ENCODE peak calls at places on chromosomes 5 and 9, in eight cellular contexts. Z is hepatocyte; P is aorta; H is thyroid gland; D is heart right ventricle; F is right lobe of liver; U is lung; I is effector memory CD4-positive, alpha-beta T cell. T is an unnamed sample.

GRCh38 chr5:135890867-135891266 is 4.8 kb downstream of the IL9 start:
- DNase-seq in Z (no peak), P (no peak), H (no peak), D (no peak), F (no peak), U (no peak), I (no peak), T (no peak)

GRCh38 chr5:50727149-50727496 is 60.7 kb downstream of the PARP8 start:
- DNase-seq in Z (no peak), P (peak; percentile 73), H (peak; percentile 45), D (no peak), F (no peak), U (no peak), I (no peak), T (peak; percentile 22)

GRCh38 chr5:96901384-96901783 is 25.1 kb downstream of the ERAP2 start:
- DNase-seq in Z (no peak), P (no peak), H (no peak), D (no peak), F (no peak), U (no peak), I (no peak), T (no peak)

GRCh38 chr5:94263068-94263467 is 355.3 kb downstream of the KIAA0825 start:
- DNase-seq in Z (no peak), P (no peak), H (no peak), D (no peak), F (no peak), U (no peak), I (no peak), T (no peak)

GRCh38 chr5:159768243-159768642 is 148.0 kb upstream of the ADRA1B start:
- DNase-seq in Z (no peak), P (no peak), H (no peak), D (no peak), F (no peak), U (no peak), I (no peak), T (no peak)

GRCh38 chr5:43294226-43294625 is 19.0 kb downstream of the HMGCS1 start:
- DNase-seq in Z (no peak), P (no peak), H (no peak), D (no peak), F (no peak), U (no peak), I (no peak), T (no peak)

GRCh38 chr5:157431544-157432200 is 28.3 kb upstream of the NIPAL4 start:
- DNase-seq in Z (peak; percentile 68), P (no peak), H (peak; percentile 35), D (peak; percentile 45), F (no peak), U (no peak), I (no peak), T (no peak)

GRCh38 chr9:135128035-135128670 is 40.7 kb downstream of the OLFM1 start:
- DNase-seq in Z (no peak), P (no peak), H (no peak), D (no peak), F (no peak), U (no peak), I (no peak), T (no peak)

GRCh38 chr9:69996947-69997346 is 46.7 kb upstream of the MAMDC2 start:
- DNase-seq in Z (peak; percentile 41), P (no peak), H (peak; percentile 66), D (peak; percentile 9), F (no peak), U (peak; percentile 58), I (no peak), T (no peak)

GRCh38 chr5:172806897-172807672 is 27.0 kb upstream of the ERGIC1 start:
- DNase-seq in Z (peak; percentile 93), P (peak; percentile 94), H (peak; percentile 62), D (peak; percentile 92), F (peak; percentile 95), U (peak; percentile 94), I (peak; percentile 78), T (peak; percentile 93)

GRCh38 chr5:95283761-95284511 is 958 bp downstream of the MCTP1 start:
- DNase-seq in Z (peak; percentile 68), P (peak; percentile 76), H (peak; percentile 68), D (no peak), F (no peak), U (peak; percentile 49), I (no peak), T (peak; percentile 13)

GRCh38 chr9:105295986-105296385 is 51.5 kb downstream of the SLC44A1 start:
- DNase-seq in Z (no peak), P (no peak), H (peak; percentile 29), D (no peak), F (no peak), U (no peak), I (no peak), T (no peak)

GRCh38 chr5:33611882-33612281 is 171.1 kb downstream of the TARS1 start:
- DNase-seq in Z (no peak), P (no peak), H (no peak), D (no peak), F (no peak), U (no peak), I (no peak), T (no peak)

GRCh38 chr5:93245226-93245625 is 335.8 kb downstream of the NR2F1-AS1 start:
- DNase-seq in Z (no peak), P (no peak), H (no peak), D (no peak), F (no peak), U (no peak), I (no peak), T (no peak)
- H3K27ac ChIP-seq in Z (peak overlapping the region; percentile 75), P (no peak overlapping the region), H (no peak overlapping the region), D (no peak overlapping the region), F (no peak overlapping the region), U (no peak overlapping the region), I (no peak overlapping the region), T (no peak overlapping the region)

DNA sequence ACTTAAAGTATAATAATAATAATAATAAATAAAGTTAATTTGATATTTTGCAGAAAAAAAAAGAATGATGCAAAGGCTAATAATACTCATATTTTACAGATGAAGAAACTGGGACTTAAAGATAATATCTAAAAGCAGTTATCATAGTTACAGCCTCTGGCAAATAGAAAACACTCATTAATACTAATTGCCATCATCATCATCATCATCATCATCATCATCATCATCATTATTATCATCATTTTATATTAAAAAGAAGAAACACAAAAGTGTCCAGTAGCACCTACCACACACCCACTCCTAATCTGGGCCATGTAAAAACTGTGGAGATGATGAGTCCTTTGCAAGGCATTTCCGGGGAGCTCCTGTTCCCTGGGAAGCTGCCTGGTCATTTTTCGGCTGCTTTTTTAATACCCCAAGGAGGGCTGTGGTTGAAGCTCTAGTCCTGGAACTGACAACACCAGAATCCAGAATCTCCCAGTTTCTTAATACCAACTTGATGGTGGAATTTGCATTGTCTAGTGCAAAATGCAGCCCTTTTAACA is 70.8 kb downstream of the HTR4 start:
- DNase-seq in Z (no peak), P (no peak), H (no peak), D (no peak), F (no peak), U (no peak), I (no peak), T (no peak)
- H3K9me3 ChIP-seq in Z (no peaks in the 10 kb centered on the region), P (no peaks in the 10 kb centered on the region), H (no peaks in the 10 kb centered on the region), D (no peaks in the 10 kb centered on the region), F (no peaks in the 10 kb centered on the region), U (no peaks in the 10 kb centered on the region), I (no peaks in the 10 kb centered on the region), T (peaks cover 8% of the 10 kb centered on the region)

GRCh38 chr9:121359358-121360294 is 10.4 kb downstream of the STOM start:
- DNase-seq in Z (no peak), P (no peak), H (no peak), D (no peak), F (no peak), U (no peak), I (no peak), T (no peak)
- H3K27ac ChIP-seq in Z (no peak overlapping the region), P (no peak overlapping the region), H (peak overlapping the region; percentile 75), D (peak overlapping the region; percentile 97), F (peak overlapping the region; percentile 12), U (no peak overlapping the region), I (peak overlapping the region; percentile 15), T (peak overlapping the region; percentile 98)

GRCh38 chr5:165808358-165808757 is 2302.9 kb downstream of the MAT2B start:
- DNase-seq in Z (no peak), P (no peak), H (no peak), D (no peak), F (no peak), U (no peak), I (no peak), T (no peak)
- H3K9me3 ChIP-seq in Z (no peaks in the 10 kb centered on the region), P (no peaks in the 10 kb centered on the region), H (no peaks in the 10 kb centered on the region), D (no peaks in the 10 kb centered on the region), F (no peaks in the 10 kb centered on the region), U (no peaks in the 10 kb centered on the region), I (peaks cover 4% of the 10 kb centered on the region), T (no peaks in the 10 kb centered on the region)

DNA sequence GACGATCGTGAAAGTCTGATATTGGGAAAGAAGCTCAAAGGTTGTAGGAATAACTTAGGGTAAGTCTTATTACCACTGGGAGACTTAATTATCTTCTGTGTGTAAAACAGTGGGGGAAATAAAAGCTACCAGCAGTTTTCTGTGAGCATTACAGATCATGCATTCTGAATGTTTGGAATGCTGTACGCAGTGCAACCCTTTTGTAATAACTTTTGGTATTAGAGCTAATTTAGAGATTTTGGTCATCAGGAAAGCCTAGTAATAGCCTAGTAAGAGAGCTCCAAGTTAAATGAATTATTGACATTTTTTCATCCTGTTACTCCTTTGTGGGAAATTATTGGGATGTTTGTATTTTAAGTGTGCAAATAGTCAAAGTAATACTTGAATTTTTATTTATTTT is 153.9 kb downstream of the PCSK5 start:
- DNase-seq in Z (no peak), P (no peak), H (no peak), D (no peak), F (no peak), U (no peak), I (no peak), T (no peak)
- H3K27ac ChIP-seq in Z (no peak overlapping the region), P (no peak overlapping the region), H (no peak overlapping the region), D (no peak overlapping the region), F (no peak overlapping the region), U (no peak overlapping the region), I (no peak overlapping the region), T (no peak overlapping the region)

GRCh38 chr5:176995896-176996767 is 10.4 kb downstream of the UIMC1 start:
- DNase-seq in Z (no peak), P (no peak), H (no peak), D (no peak), F (no peak), U (no peak), I (no peak), T (no peak)
- H3K9me3 ChIP-seq in Z (no peaks in the 10 kb centered on the region), P (no peaks in the 10 kb centered on the region), H (no peaks in the 10 kb centered on the region), D (no peaks in the 10 kb centered on the region), F (no peaks in the 10 kb centered on the region), U (no peaks in the 10 kb centered on the region), I (no peaks in the 10 kb centered on the region), T (no peaks in the 10 kb centered on the region)

DNA sequence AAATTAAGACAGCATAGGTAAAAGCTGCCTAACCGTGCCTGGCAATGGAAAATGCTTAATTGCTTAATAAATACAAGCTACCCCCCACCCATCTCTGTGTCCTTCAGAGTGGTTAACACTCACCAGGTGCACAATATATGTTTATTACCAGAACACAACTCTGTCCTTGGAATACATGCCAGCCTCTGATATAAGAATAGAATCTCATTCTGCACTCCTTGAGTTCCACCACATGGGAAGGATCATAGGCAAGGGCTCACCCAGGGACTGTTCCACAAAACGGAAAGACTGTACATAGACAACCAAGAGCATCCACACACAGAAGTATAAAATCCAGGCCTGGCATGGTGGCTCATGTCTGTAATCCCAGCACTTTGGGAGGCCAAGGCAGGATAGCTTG is 91.4 kb downstream of the STRBP start:
- DNase-seq in Z (no peak), P (no peak), H (no peak), D (no peak), F (no peak), U (no peak), I (no peak), T (no peak)
- H3K27ac ChIP-seq in Z (no peak overlapping the region), P (no peak overlapping the region), H (no peak overlapping the region), D (no peak overlapping the region), F (no peak overlapping the region), U (no peak overlapping the region), I (no peak overlapping the region), T (no peak overlapping the region)

GRCh38 chr5:141199359-141200235 is at the start of gene PCDHB11:
- DNase-seq in Z (no peak), P (no peak), H (no peak), D (no peak), F (no peak), U (no peak), I (no peak), T (no peak)
- H3K9me3 ChIP-seq in Z (peaks cover 11% of the 10 kb centered on the region), P (peaks cover 24% of the 10 kb centered on the region), H (no peaks in the 10 kb centered on the region), D (peaks cover 20% of the 10 kb centered on the region), F (no peaks in the 10 kb centered on the region), U (peaks cover 15% of the 10 kb centered on the region), I (no peaks in the 10 kb centered on the region), T (peaks cover 32% of the 10 kb centered on the region)